ENCODE peak calls at places on chromosomes 12 and 14, in four cellular contexts. One of them, this sample, is unnamed.

GRCh38 chr12:57272337-57273151 is 21.6 kb upstream of the STAC3 start:
- DNase-seq in fibroblast of mammary gland: peak
- DNase-seq in epithelial cell of proximal tubule: peak
- DNase-seq in stomach: no peak
- DNase-seq in this sample: peak

GRCh38 chr12:77995436-77996167 is 164.9 kb downstream of the NAV3 start:
- DNase-seq in fibroblast of mammary gland: peak
- DNase-seq in epithelial cell of proximal tubule: peak
- DNase-seq in stomach: no peak
- DNase-seq in this sample: peak

GRCh38 chr12:54360717-54361456 is 3.4 kb downstream of the GPR84 start:
- DNase-seq in fibroblast of mammary gland: peak
- DNase-seq in epithelial cell of proximal tubule: peak
- DNase-seq in stomach: peak
- DNase-seq in this sample: peak

GRCh38 chr12:102300824-102301461 is 103.3 kb upstream of the PMCH start:
- DNase-seq in fibroblast of mammary gland: peak
- DNase-seq in epithelial cell of proximal tubule: peak
- DNase-seq in stomach: no peak
- DNase-seq in this sample: peak

GRCh38 chr14:89188492-89188891 is 228.5 kb downstream of the FOXN3 start:
- DNase-seq in fibroblast of mammary gland: no peak
- DNase-seq in epithelial cell of proximal tubule: no peak
- DNase-seq in stomach: no peak
- DNase-seq in this sample: no peak

GRCh38 chr12:112686373-112686772 is 105.2 kb upstream of the RPH3A start:
- DNase-seq in fibroblast of mammary gland: peak
- DNase-seq in epithelial cell of proximal tubule: peak
- DNase-seq in stomach: no peak
- DNase-seq in this sample: no peak

GRCh38 chr12:62606654-62607053 is 140.0 kb downstream of the MON2 start:
- DNase-seq in fibroblast of mammary gland: no peak
- DNase-seq in epithelial cell of proximal tubule: no peak
- DNase-seq in stomach: no peak
- DNase-seq in this sample: no peak

GRCh38 chr12:67442347-67442841 is 173.2 kb downstream of the CAND1 start:
- DNase-seq in fibroblast of mammary gland: no peak
- DNase-seq in epithelial cell of proximal tubule: no peak
- DNase-seq in stomach: no peak
- DNase-seq in this sample: no peak

GRCh38 chr12:76277480-76277879 is 70.7 kb downstream of the BBS10 start:
- DNase-seq in fibroblast of mammary gland: peak
- DNase-seq in epithelial cell of proximal tubule: no peak
- DNase-seq in stomach: no peak
- DNase-seq in this sample: peak

GRCh38 chr12:48764521-48764920 is 24.4 kb downstream of the ADCY6 start:
- DNase-seq in fibroblast of mammary gland: no peak
- DNase-seq in epithelial cell of proximal tubule: no peak
- DNase-seq in stomach: peak
- DNase-seq in this sample: no peak

GRCh38 chr12:67742461-67742860 is 93.9 kb downstream of the DYRK2 start:
- DNase-seq in fibroblast of mammary gland: no peak
- DNase-seq in epithelial cell of proximal tubule: no peak
- DNase-seq in stomach: no peak
- DNase-seq in this sample: no peak

GRCh38 chr14:105294142-105294597 is 6.6 kb downstream of the BRF1 start:
- DNase-seq in fibroblast of mammary gland: no peak
- DNase-seq in epithelial cell of proximal tubule: no peak
- DNase-seq in stomach: no peak
- DNase-seq in this sample: peak

GRCh38 chr12:2894961-2895360 is 4.3 kb downstream of the TULP3 start:
- DNase-seq in fibroblast of mammary gland: no peak
- DNase-seq in epithelial cell of proximal tubule: no peak
- DNase-seq in stomach: no peak
- DNase-seq in this sample: no peak

GRCh38 chr12:41576925-41577324 is 388.8 kb downstream of the PDZRN4 start:
- DNase-seq in fibroblast of mammary gland: no peak
- DNase-seq in epithelial cell of proximal tubule: no peak
- DNase-seq in stomach: no peak
- DNase-seq in this sample: no peak

GRCh38 chr12:64650762-64651161 is 40.5 kb downstream of the RASSF3 start:
- DNase-seq in fibroblast of mammary gland: no peak
- DNase-seq in epithelial cell of proximal tubule: no peak
- DNase-seq in stomach: peak
- DNase-seq in this sample: peak

GRCh38 chr14:79016828-79017505 is 846.8 kb downstream of the NRXN3 start:
- DNase-seq in fibroblast of mammary gland: peak
- DNase-seq in epithelial cell of proximal tubule: peak
- DNase-seq in stomach: no peak
- DNase-seq in this sample: peak

GRCh38 chr12:3262466-3262865 is 185.3 kb downstream of the TSPAN9 start:
- DNase-seq in fibroblast of mammary gland: no peak
- DNase-seq in epithelial cell of proximal tubule: no peak
- DNase-seq in stomach: no peak
- DNase-seq in this sample: no peak

GRCh38 chr12:26636710-26637328 is 196.2 kb downstream of the ITPR2 start:
- DNase-seq in fibroblast of mammary gland: peak
- DNase-seq in epithelial cell of proximal tubule: peak
- DNase-seq in stomach: no peak
- DNase-seq in this sample: peak

GRCh38 chr12:55925870-55926737 is 1.6 kb downstream of the PYM1 start:
- DNase-seq in fibroblast of mammary gland: no peak
- DNase-seq in epithelial cell of proximal tubule: no peak
- DNase-seq in stomach: no peak
- DNase-seq in this sample: no peak

GRCh38 chr12:93785262-93786010 is 108.3 kb downstream of the CRADD start:
- DNase-seq in fibroblast of mammary gland: peak
- DNase-seq in epithelial cell of proximal tubule: peak
- DNase-seq in stomach: no peak
- DNase-seq in this sample: peak

GRCh38 chr12:21831671-21832357 is 57.3 kb upstream of the KCNJ8 start:
- DNase-seq in fibroblast of mammary gland: peak
- DNase-seq in epithelial cell of proximal tubule: peak
- DNase-seq in stomach: no peak
- DNase-seq in this sample: peak

GRCh38 chr12:25052191-25053020 is 103.5 kb upstream of the BCAT1 start:
- DNase-seq in fibroblast of mammary gland: no peak
- DNase-seq in epithelial cell of proximal tubule: no peak
- DNase-seq in stomach: no peak
- DNase-seq in this sample: no peak

GRCh38 chr14:92693998-92694780 is 54.2 kb downstream of the LGMN start:
- DNase-seq in fibroblast of mammary gland: no peak
- DNase-seq in epithelial cell of proximal tubule: peak
- DNase-seq in stomach: no peak
- DNase-seq in this sample: no peak

GRCh38 chr12:121534495-121535148 is 46.2 kb downstream of the KDM2B start:
- DNase-seq in fibroblast of mammary gland: no peak
- DNase-seq in epithelial cell of proximal tubule: no peak
- DNase-seq in stomach: no peak
- DNase-seq in this sample: no peak

GRCh38 chr14:103102689-103103260 is 8.2 kb downstream of the EXOC3L4 start:
- DNase-seq in fibroblast of mammary gland: no peak
- DNase-seq in epithelial cell of proximal tubule: no peak
- DNase-seq in stomach: no peak
- DNase-seq in this sample: no peak
- H3K4me3 ChIP-seq in fibroblast of mammary gland: no peak
- H3K4me3 ChIP-seq in epithelial cell of proximal tubule: no peak
- H3K4me3 ChIP-seq in stomach: no peak
- H3K4me3 ChIP-seq in this sample: no peak

DNA sequence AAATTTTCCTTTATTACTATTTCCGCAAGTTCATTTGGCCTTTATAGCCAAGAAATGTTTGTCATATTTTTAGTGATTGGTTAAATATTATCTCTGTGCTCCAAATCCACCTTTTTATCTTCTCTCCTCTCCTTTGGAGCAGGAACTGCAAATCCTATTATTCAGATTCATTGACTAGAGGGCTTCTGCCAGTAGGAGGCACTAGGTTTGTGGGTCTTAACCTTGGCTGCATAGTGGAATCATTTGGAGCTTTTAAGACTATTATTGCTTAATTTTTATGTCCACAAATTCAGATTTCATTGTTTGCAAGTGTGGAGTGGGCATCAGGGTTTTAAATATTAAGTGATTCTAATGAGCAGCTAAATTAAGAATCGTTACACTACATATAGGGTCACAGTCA is 75.3 kb upstream of the SYT10 start:
- DNase-seq in fibroblast of mammary gland: no peak
- DNase-seq in epithelial cell of proximal tubule: no peak
- DNase-seq in stomach: no peak
- DNase-seq in this sample: no peak
- TF ChIP-seq CTCF in fibroblast of mammary gland: no peak
- TF ChIP-seq CTCF in epithelial cell of proximal tubule: peak
- TF ChIP-seq CTCF in stomach: no peak
- TF ChIP-seq CTCF in this sample: no peak

GRCh38 chr12:52713960-52714886 is 10.9 kb upstream of the KRT77 start:
- DNase-seq in fibroblast of mammary gland: no peak
- DNase-seq in epithelial cell of proximal tubule: no peak
- DNase-seq in stomach: no peak
- DNase-seq in this sample: no peak
- H3K4me3 ChIP-seq in fibroblast of mammary gland: no peak
- H3K4me3 ChIP-seq in epithelial cell of proximal tubule: no peak
- H3K4me3 ChIP-seq in stomach: peak
- H3K4me3 ChIP-seq in this sample: no peak

GRCh38 chr12:110345963-110346362 is 57.5 kb downstream of the ANAPC7 start:
- DNase-seq in fibroblast of mammary gland: no peak
- DNase-seq in epithelial cell of proximal tubule: no peak
- DNase-seq in stomach: no peak
- DNase-seq in this sample: no peak
- TF ChIP-seq CTCF in fibroblast of mammary gland: no peak
- TF ChIP-seq CTCF in epithelial cell of proximal tubule: no peak
- TF ChIP-seq CTCF in stomach: no peak
- TF ChIP-seq CTCF in this sample: no peak

DNA sequence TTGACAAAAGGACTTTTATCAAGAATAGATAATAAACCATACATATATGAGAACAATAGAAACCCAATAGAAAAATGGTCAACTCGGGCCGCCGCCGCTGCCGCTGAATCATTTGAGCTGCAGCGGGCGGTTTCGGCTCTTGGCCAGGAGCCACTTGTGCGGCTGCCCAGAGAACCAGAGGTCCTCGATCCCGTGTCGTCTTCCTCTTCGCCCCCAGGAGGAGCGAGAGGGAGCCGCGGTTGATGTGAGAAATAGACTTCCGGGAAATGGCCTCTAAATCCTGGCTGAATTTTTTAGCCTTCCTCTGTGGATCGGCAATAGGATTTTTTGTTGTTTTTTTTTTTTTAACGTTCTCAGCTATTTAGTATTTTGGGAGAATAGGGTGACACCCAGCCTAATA is 44.8 kb downstream of the CPSF6 start:
- DNase-seq in fibroblast of mammary gland: peak
- DNase-seq in epithelial cell of proximal tubule: no peak
- DNase-seq in stomach: peak
- DNase-seq in this sample: peak
- H3K4me3 ChIP-seq in fibroblast of mammary gland: no peak
- H3K4me3 ChIP-seq in epithelial cell of proximal tubule: no peak
- H3K4me3 ChIP-seq in stomach: peak
- H3K4me3 ChIP-seq in this sample: no peak

DNA sequence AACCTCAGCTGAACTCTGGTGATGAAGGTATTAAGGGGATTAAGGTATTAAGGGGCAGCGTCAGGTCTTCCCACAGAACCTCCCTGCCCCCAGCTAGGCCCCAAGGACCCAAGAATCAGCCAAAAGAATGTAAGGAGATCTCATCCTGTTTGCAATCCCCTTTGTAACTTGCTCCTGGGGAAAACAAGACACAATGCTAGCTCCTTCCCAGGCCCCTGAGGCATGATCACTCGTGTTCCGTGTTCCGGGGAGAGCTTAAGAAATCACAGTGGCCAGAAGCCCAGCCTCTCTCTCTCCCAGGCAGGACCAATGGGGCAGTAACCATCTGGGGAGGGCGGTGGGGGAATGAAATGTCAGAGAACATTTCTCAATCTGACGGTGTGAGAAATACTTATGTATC is 33.2 kb downstream of the PIGH start:
- DNase-seq in fibroblast of mammary gland: no peak
- DNase-seq in epithelial cell of proximal tubule: no peak
- DNase-seq in stomach: no peak
- DNase-seq in this sample: no peak
- TF ChIP-seq CTCF in fibroblast of mammary gland: no peak
- TF ChIP-seq CTCF in epithelial cell of proximal tubule: no peak
- TF ChIP-seq CTCF in stomach: no peak
- TF ChIP-seq CTCF in this sample: no peak